ENCODE peak calls at places on chromosomes 4 and X, in ten cellular contexts. Z is A549, G is neuronal stem cell, H is H7, A is SJSA1, T is mammary epithelial cell, U is K562, V is hepatocyte, P is body of pancreas, I is iPS DF 6.9. M is an unnamed sample.
A peak's percentile ranks its signal among the peaks of the same experiment; 100 is the strongest.

GRCh38 chr4:163343604-163344146 is at the start of gene NPY5R:
- DNase-seq in Z (no peak), G (peak; percentile 40), H (peak; percentile 71), A (no peak), T (no peak), U (no peak), V (peak; percentile 19), P (no peak), I (no peak), M (peak; percentile 79)

GRCh38 chr4:67236793-67237192 is 308.5 kb downstream of the CENPC start:
- DNase-seq in Z (no peak), G (no peak), H (no peak), A (no peak), T (no peak), U (no peak), V (no peak), P (no peak), I (no peak), M (peak; percentile 62)

GRCh38 chr4:43251760-43252317 is 359.3 kb downstream of the GRXCR1 start:
- DNase-seq in Z (no peak), G (no peak), H (no peak), A (no peak), T (no peak), U (no peak), V (peak; percentile 5), P (no peak), I (no peak), M (no peak)

GRCh38 chrX:65712005-65712861 is 44.8 kb downstream of the MSN start:
- DNase-seq in Z (no peak), G (no peak), H (no peak), A (no peak), T (no peak), U (no peak), V (no peak), P (no peak), I (no peak), M (no peak)

GRCh38 chr4:47930971-47931804 is 16.8 kb upstream of the NFXL1 start:
- DNase-seq in Z (no peak), G (no peak), H (no peak), A (no peak), T (peak; percentile 46), U (no peak), V (peak; percentile 48), P (peak; percentile 51), I (no peak), M (no peak)

GRCh38 chr4:152039085-152039484 is 278.3 kb upstream of the GATB start:
- DNase-seq in Z (no peak), G (no peak), H (no peak), A (no peak), T (no peak), U (no peak), V (no peak), P (no peak), I (no peak), M (no peak)

GRCh38 chr4:26884486-26884988 is 23.9 kb downstream of the STIM2 start:
- DNase-seq in Z (no peak), G (no peak), H (no peak), A (no peak), T (no peak), U (no peak), V (no peak), P (no peak), I (no peak), M (no peak)

GRCh38 chrX:134004038-134004437 is 18.6 kb upstream of the GPC3 start:
- DNase-seq in Z (no peak), G (no peak), H (no peak), A (no peak), T (peak; percentile 76), U (no peak), V (no peak), P (peak; percentile 8), I (no peak), M (no peak)

GRCh38 chr4:83440899-83441298 is 14.7 kb downstream of the HELQ start:
- DNase-seq in Z (no peak), G (no peak), H (no peak), A (no peak), T (no peak), U (no peak), V (no peak), P (no peak), I (no peak), M (no peak)

GRCh38 chr4:149296084-149296483 is 519.6 kb downstream of the IQCM start:
- DNase-seq in Z (no peak), G (no peak), H (no peak), A (no peak), T (no peak), U (no peak), V (no peak), P (no peak), I (no peak), M (no peak)

GRCh38 chr4:42412251-42412650 is 15.0 kb downstream of the SHISA3 start:
- DNase-seq in Z (no peak), G (no peak), H (no peak), A (no peak), T (no peak), U (no peak), V (no peak), P (no peak), I (no peak), M (no peak)

GRCh38 chrX:139932077-139932900 is 564 bp downstream of the ATP11C start:
- DNase-seq in Z (peak; percentile 33), G (no peak), H (peak; percentile 84), A (peak; percentile 44), T (peak; percentile 35), U (peak; percentile 81), V (peak; percentile 62), P (peak; percentile 24), I (no peak), M (no peak)

GRCh38 chr4:150237110-150237852 is 159.0 kb downstream of the DCLK2 start:
- DNase-seq in Z (peak; percentile 46), G (no peak), H (no peak), A (no peak), T (peak; percentile 75), U (no peak), V (peak; percentile 51), P (no peak), I (no peak), M (no peak)

GRCh38 chr4:180513076-180513475 is 1730.1 kb upstream of the TENM3 start:
- DNase-seq in Z (no peak), G (no peak), H (no peak), A (no peak), T (no peak), U (no peak), V (no peak), P (no peak), I (no peak), M (no peak)

GRCh38 chr4:7904108-7904516 is 35.5 kb downstream of the AFAP1 start:
- DNase-seq in Z (no peak), G (no peak), H (no peak), A (no peak), T (no peak), U (no peak), V (no peak), P (no peak), I (no peak), M (no peak)
- H3K4me3 ChIP-seq in Z (no peak overlapping the region), G (no peak overlapping the region), H (no peak overlapping the region), A (no peak overlapping the region), T (no peak overlapping the region), U (no peak overlapping the region), V (no peak overlapping the region), P (no peak overlapping the region), I (no peak overlapping the region), M (no peak overlapping the region)

GRCh38 chrX:1535241-1536041 is 1.5 kb downstream of the P2RY8 start:
- DNase-seq in Z (no peak), G (no peak), H (no peak), A (peak; percentile 11), T (no peak), U (no peak), V (no peak), P (peak; percentile 54), I (no peak), M (no peak)
- H3K4me3 ChIP-seq in Z (no peak overlapping the region), G (no peak overlapping the region), H (no peak overlapping the region), A (no peak overlapping the region), T (no peak overlapping the region), U (no peak overlapping the region), V (no peak overlapping the region), P (no peak overlapping the region), I (no peak overlapping the region), M (no peak overlapping the region)

DNA sequence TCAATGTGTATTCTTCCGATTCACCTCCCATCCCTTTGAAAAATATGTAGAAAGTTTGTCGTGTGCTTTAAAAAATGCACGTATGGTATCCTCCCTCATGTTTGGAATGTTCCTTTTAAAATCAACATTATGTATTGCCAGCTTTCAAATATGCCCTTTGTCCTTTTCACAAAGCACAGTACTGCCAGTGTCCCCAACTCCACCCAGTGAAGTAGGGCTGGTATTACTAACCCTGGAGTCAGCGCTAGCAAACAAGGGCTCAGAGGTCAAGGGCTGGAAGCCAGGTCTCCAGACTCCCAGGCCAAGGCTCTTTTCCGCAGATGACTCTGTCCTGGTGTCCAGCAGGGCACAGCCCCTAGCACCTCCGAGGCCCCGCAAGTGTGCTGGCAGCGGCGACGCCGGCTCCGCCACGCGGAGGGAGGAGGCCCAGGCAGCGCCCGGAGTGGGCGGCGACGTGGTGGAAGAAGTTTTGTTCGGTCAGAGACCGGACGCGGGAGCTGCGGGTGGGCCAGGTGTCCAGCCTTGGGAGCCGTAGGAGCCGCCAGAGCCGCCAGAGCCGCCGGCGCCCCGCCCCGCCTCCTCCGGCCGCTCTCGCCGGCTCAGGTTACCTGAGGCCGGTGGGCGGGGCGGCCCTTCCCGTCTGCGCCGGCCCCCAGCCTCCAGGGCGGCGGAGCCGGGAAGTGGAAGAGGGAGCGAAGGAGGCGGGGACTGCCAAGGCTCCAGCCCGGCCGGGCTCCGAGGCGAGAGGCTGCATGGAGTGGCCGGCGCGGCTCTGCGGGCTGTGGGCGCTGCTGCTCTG is at the start of gene IL13RA1:
- DNase-seq in Z (peak; percentile 74), G (peak; percentile 82), H (peak; percentile 96), A (peak; percentile 74), T (peak; percentile 84), U (peak; percentile 91), V (peak; percentile 93), P (peak; percentile 90), I (no peak), M (peak; percentile 91)
- H3K4me3 ChIP-seq in Z (peak within 1 kb of the TSS; percentile 94), G (peak within 1 kb of the TSS; percentile 78), H (peak within 1 kb of the TSS; percentile 68), A (peak within 1 kb of the TSS; percentile 70), T (peak within 1 kb of the TSS; percentile 57), U (peak within 1 kb of the TSS; percentile 69), V (peak within 1 kb of the TSS; percentile 61), P (no peak within 1 kb of the TSS), I (peak within 1 kb of the TSS; percentile 68), M (peak within 1 kb of the TSS; percentile 81)

GRCh38 chrX:53266175-53266574 is 15.2 kb downstream of the IQSEC2 start:
- DNase-seq in Z (no peak), G (no peak), H (no peak), A (no peak), T (no peak), U (no peak), V (no peak), P (no peak), I (no peak), M (no peak)

GRCh38 chrX:53268173-53268572 is 13.2 kb downstream of the IQSEC2 start:
- DNase-seq in Z (no peak), G (no peak), H (no peak), A (no peak), T (peak; percentile 80), U (peak; percentile 42), V (no peak), P (peak; percentile 14), I (no peak), M (no peak)

GRCh38 chrX:53263597-53264094 is 17.7 kb downstream of the IQSEC2 start:
- DNase-seq in Z (peak; percentile 71), G (no peak), H (no peak), A (peak; percentile 77), T (peak; percentile 73), U (peak; percentile 85), V (no peak), P (no peak), I (no peak), M (no peak)

GRCh38 chrX:53266914-53267313 is 14.5 kb downstream of the IQSEC2 start:
- DNase-seq in Z (no peak), G (no peak), H (no peak), A (no peak), T (no peak), U (peak; percentile 85), V (no peak), P (no peak), I (no peak), M (no peak)

GRCh38 chrX:53265771-53266170 is 15.6 kb downstream of the IQSEC2 start:
- DNase-seq in Z (no peak), G (no peak), H (no peak), A (no peak), T (peak; percentile 63), U (no peak), V (no peak), P (no peak), I (no peak), M (no peak)
- H3K4me3 ChIP-seq in Z (peak overlapping the region; percentile 29), G (no peak overlapping the region), H (no peak overlapping the region), A (no peak overlapping the region), T (no peak overlapping the region), U (no peak overlapping the region), V (no peak overlapping the region), P (no peak overlapping the region), I (no peak overlapping the region), M (no peak overlapping the region)